ENCODE peak calls at places on chromosomes 13 and 19, in eight cellular contexts. W is epithelial cell of proximal tubule, L is fibroblast of lung, S is IMR-90, N is activated T-cell treated with anti-CD3 and anti-CD28 coated beads for 1 hour, X is cardiac fibroblast, R is endodermal cell, M is Kasumi-1. B is an unnamed sample.

GRCh38 chr19:8412783-8413592 is at the start of gene MARCHF2:
- DNase-seq in M (peak), S (peak), N (peak), W (peak), R (peak), L (peak), X (peak), B (peak)

GRCh38 chr19:7018828-7019227 is 2.4 kb downstream of the MBD3L2B start:
- DNase-seq in S (no peak), M (no peak), L (no peak), N (no peak), X (no peak), R (no peak), W (no peak), B (no peak)

GRCh38 chr13:80037505-80037888 is 303.4 kb downstream of the SPRY2 start:
- DNase-seq in R (no peak), X (peak), W (peak), N (no peak), S (peak), L (peak), M (peak), B (no peak)

GRCh38 chr13:72544042-72544441 is 183.4 kb downstream of the MZT1 start:
- DNase-seq in N (no peak), R (no peak), L (no peak), X (no peak), S (no peak), W (no peak), M (no peak), B (no peak)

GRCh38 chr13:48892311-48892710 is 83.4 kb upstream of the FNDC3A start:
- DNase-seq in M (peak), N (no peak), X (peak), R (no peak), L (peak), S (peak), W (no peak), B (no peak)

GRCh38 chr13:21657538-21657937 is 13.3 kb upstream of the FGF9 start:
- DNase-seq in M (no peak), S (peak), L (peak), R (no peak), W (no peak), X (no peak), N (no peak), B (no peak)

GRCh38 chr19:41601771-41602170 is 25.1 kb downstream of the CEACAM4 start:
- DNase-seq in S (no peak), L (no peak), N (no peak), X (no peak), M (no peak), R (no peak), W (no peak), B (no peak)

GRCh38 chr13:40458283-40459031 is 208.0 kb downstream of the FOXO1 start:
- DNase-seq in M (no peak), N (no peak), S (no peak), X (no peak), L (no peak), R (no peak), W (no peak), B (no peak)

GRCh38 chr19:423691-424466 is 14.9 kb upstream of the C2CD4C start:
- DNase-seq in L (no peak), R (peak), M (no peak), S (no peak), W (no peak), N (no peak), X (no peak), B (no peak)

GRCh38 chr19:51005248-51005647 is 3.8 kb upstream of the KLK8 start:
- DNase-seq in W (no peak), L (no peak), X (no peak), R (no peak), N (no peak), M (no peak), S (no peak), B (no peak)

GRCh38 chr19:56120371-56121179 is 520 bp downstream of the ZNF787 start:
- DNase-seq in L (peak), R (peak), S (peak), N (peak), M (peak), W (no peak), X (peak), B (peak)

GRCh38 chr13:70333752-70334151 is 225.5 kb upstream of the KLHL1 start:
- DNase-seq in X (no peak), W (no peak), S (no peak), M (no peak), N (no peak), L (no peak), R (no peak), B (no peak)

GRCh38 chr19:44848805-44849457 is 2.8 kb downstream of the NECTIN2 start:
- DNase-seq in R (peak), N (no peak), S (no peak), X (no peak), W (no peak), L (no peak), M (no peak), B (no peak)

GRCh38 chr19:1312732-1313694 is 27.3 kb downstream of the EFNA2 start:
- DNase-seq in M (no peak), N (no peak), S (peak), W (no peak), X (peak), R (peak), L (peak), B (no peak)

GRCh38 chr19:51749979-51750378 is 1.7 kb downstream of the FPR1 start:
- DNase-seq in W (no peak), N (no peak), M (no peak), L (peak), S (no peak), X (no peak), R (no peak), B (no peak)

GRCh38 chr13:100163375-100163774 is 74.5 kb downstream of the PCCA start:
- DNase-seq in W (no peak), R (no peak), X (no peak), N (no peak), L (no peak), M (no peak), S (peak), B (no peak)

GRCh38 chr19:13006431-13007281 is 11.4 kb downstream of the NFIX start:
- DNase-seq in L (no peak), M (no peak), R (no peak), S (no peak), X (no peak), W (no peak), N (no peak), B (no peak)

GRCh38 chr13:85825454-85825853 is 26.2 kb upstream of the SLITRK6 start:
- DNase-seq in W (no peak), L (peak), X (no peak), N (no peak), R (no peak), M (no peak), S (peak), B (no peak)

GRCh38 chr13:40792284-40793051 is 3.1 kb downstream of the SLC25A15 start:
- DNase-seq in S (no peak), L (no peak), N (no peak), R (no peak), X (no peak), M (no peak), W (no peak), B (no peak)

GRCh38 chr13:23618341-23618740 is 48.1 kb downstream of the TNFRSF19 start:
- DNase-seq in S (peak), M (no peak), W (peak), R (no peak), L (peak), N (no peak), X (peak), B (no peak)

GRCh38 chr13:60990032-60990733 is 425.5 kb downstream of the PCDH20 start:
- DNase-seq in M (peak), S (no peak), X (no peak), N (no peak), R (peak), W (no peak), L (no peak), B (no peak)

GRCh38 chr13:32195713-32196112 is 119.5 kb downstream of the ZAR1L start:
- DNase-seq in N (no peak), M (no peak), X (peak), W (no peak), S (no peak), L (peak), R (no peak), B (no peak)

GRCh38 chr13:74047925-74048324 is 86.3 kb downstream of the KLF12 start:
- DNase-seq in S (no peak), M (no peak), X (no peak), R (no peak), L (peak), N (no peak), W (no peak), B (no peak)

GRCh38 chr19:30450101-30450500 is 77.9 kb downstream of the ZNF536 start:
- DNase-seq in W (peak), M (no peak), L (peak), N (no peak), X (peak), S (no peak), R (peak), B (no peak)

GRCh38 chr13:100394005-100394695 is 194.4 kb downstream of the GGACT start:
- DNase-seq in M (no peak), L (peak), S (peak), W (no peak), X (peak), R (no peak), N (no peak), B (no peak)

GRCh38 chr19:5205388-5205787 is 135.2 kb downstream of the PTPRS start:
- DNase-seq in S (no peak), X (no peak), R (no peak), N (no peak), W (no peak), L (no peak), M (peak), B (no peak)